ENCODE peak calls at places on chromosome 21, in seven cellular contexts. I, A, R, P, Q, L and W are unnamed samples.

GRCh38 chr21:17783816-17784598 is 35.1 kb downstream of the C21orf91 start:
- DNase-seq in R (no peak), L (no peak), Q (no peak), P (no peak), I (no peak), A (no peak), W (no peak)

GRCh38 chr21:41396452-41397107 is 29.5 kb upstream of the MX1 start:
- DNase-seq in I (peak), L (no peak), R (no peak), Q (no peak), A (no peak), P (no peak), W (no peak)

GRCh38 chr21:15754640-15755039 is 24.9 kb downstream of the USP25 start:
- DNase-seq in L (no peak), Q (no peak), I (no peak), R (no peak), P (no peak), A (peak), W (no peak)

GRCh38 chr21:16535100-16535418 is 805.3 kb downstream of the USP25 start:
- DNase-seq in I (peak), Q (no peak), L (no peak), P (no peak), A (peak), R (peak), W (no peak)

GRCh38 chr21:31371715-31372114 is 27.7 kb upstream of the TIAM1 start:
- DNase-seq in L (no peak), A (no peak), I (no peak), Q (no peak), P (no peak), R (no peak), W (no peak)

GRCh38 chr21:14453339-14453738 is 70.4 kb upstream of the HSPA13 start:
- DNase-seq in A (no peak), R (no peak), I (no peak), L (no peak), Q (no peak), P (peak), W (no peak)

GRCh38 chr21:41622201-41622600 is 114.2 kb upstream of the TMPRSS2 start:
- DNase-seq in Q (no peak), A (no peak), P (no peak), I (no peak), R (no peak), L (no peak), W (no peak)

GRCh38 chr21:41217656-41218380 is 49.9 kb downstream of the BACE2 start:
- DNase-seq in I (peak), A (no peak), Q (no peak), L (peak), R (peak), P (peak), W (no peak)

GRCh38 chr21:42164064-42164789 is 54.7 kb upstream of the ABCG1 start:
- DNase-seq in A (no peak), R (peak), Q (no peak), P (peak), L (no peak), I (peak), W (peak)

GRCh38 chr21:41885341-41886024 is 6.3 kb upstream of the PRDM15 start:
- DNase-seq in P (no peak), A (no peak), L (no peak), I (no peak), Q (no peak), R (no peak), W (no peak)

GRCh38 chr21:18398843-18399242 is 4.7 kb downstream of the TMPRSS15 start:
- DNase-seq in Q (no peak), A (no peak), R (no peak), P (no peak), L (no peak), I (no peak), W (no peak)

GRCh38 chr21:32578107-32578691 is 7.1 kb downstream of the TCP10L start:
- DNase-seq in R (no peak), A (no peak), L (no peak), I (no peak), Q (no peak), P (peak), W (no peak)

GRCh38 chr21:16159971-16160350 is 430.2 kb downstream of the USP25 start:
- DNase-seq in A (no peak), Q (no peak), P (no peak), I (no peak), R (no peak), L (no peak), W (no peak)

GRCh38 chr21:16590658-16591057 is 860.9 kb downstream of the USP25 start:
- DNase-seq in L (no peak), Q (no peak), I (no peak), P (no peak), R (no peak), A (no peak), W (no peak)

GRCh38 chr21:33152228-33153130 is 77.3 kb upstream of the IFNAR2 start:
- DNase-seq in I (no peak), Q (no peak), A (no peak), P (no peak), R (no peak), L (no peak), W (no peak)

GRCh38 chr21:16969636-16970035 is 543.2 kb upstream of the CXADR start:
- DNase-seq in I (no peak), R (no peak), Q (no peak), L (no peak), P (no peak), A (no peak), W (no peak)

GRCh38 chr21:42766756-42767560 is 112.4 kb downstream of the WDR4 start:
- DNase-seq in A (no peak), R (no peak), L (no peak), Q (no peak), I (no peak), P (no peak), W (no peak)

GRCh38 chr21:29546071-29546470 is 247.3 kb downstream of the BACH1 start:
- DNase-seq in A (no peak), L (no peak), Q (no peak), I (no peak), R (no peak), P (no peak), W (no peak)

GRCh38 chr21:42248783-42249597 is 30.1 kb downstream of the ABCG1 start:
- DNase-seq in P (no peak), A (no peak), L (no peak), I (no peak), Q (no peak), R (no peak), W (no peak)

GRCh38 chr21:32380940-32381339 is 11.9 kb downstream of the URB1 start:
- DNase-seq in L (no peak), I (no peak), P (no peak), R (no peak), Q (no peak), A (no peak), W (no peak)

GRCh38 chr21:30227633-30228404 is 11.9 kb upstream of the CLDN8 start:
- DNase-seq in I (peak), P (peak), A (peak), L (peak), R (no peak), Q (no peak), W (peak)

GRCh38 chr21:33069994-33070811 is at the start of gene OLIG1:
- DNase-seq in I (no peak), Q (no peak), L (no peak), R (peak), P (no peak), A (peak), W (peak)

GRCh38 chr21:25080706-25081495 is 526.4 kb downstream of the MRPL39 start:
- DNase-seq in R (no peak), L (no peak), I (no peak), P (no peak), Q (no peak), A (no peak), W (no peak)

GRCh38 chr21:41769933-41770332 is 3.1 kb upstream of the RIPK4 start:
- DNase-seq in A (no peak), Q (no peak), R (no peak), L (no peak), I (no peak), P (no peak), W (no peak)

GRCh38 chr21:33078907-33079582 is 9.1 kb downstream of the OLIG1 start:
- DNase-seq in A (peak), L (peak), R (no peak), P (peak), Q (peak), I (no peak), W (peak)

GRCh38 chr21:16794944-16795343 is 717.9 kb upstream of the CXADR start:
- DNase-seq in I (no peak), A (no peak), L (peak), Q (peak), P (no peak), R (no peak), W (no peak)

GRCh38 chr21:29371464-29371863 is 72.7 kb downstream of the BACH1 start:
- DNase-seq in I (no peak), R (no peak), A (no peak), Q (no peak), L (no peak), P (no peak), W (no peak)

GRCh38 chr21:42461881-42462877 is 33.8 kb downstream of the RSPH1 start:
- DNase-seq in L (no peak), Q (no peak), I (no peak), R (no peak), P (peak), A (no peak), W (no peak)

GRCh38 chr21:14306143-14306907 is 76.6 kb downstream of the HSPA13 start:
- DNase-seq in R (no peak), P (peak), L (no peak), Q (no peak), A (no peak), I (no peak), W (peak)

GRCh38 chr21:39184050-39184980 is 1.1 kb upstream of the PSMG1 start:
- DNase-seq in R (no peak), A (no peak), P (peak), Q (no peak), L (no peak), I (no peak), W (no peak)

GRCh38 chr21:17726047-17726446 is 93.1 kb downstream of the C21orf91 start:
- DNase-seq in Q (no peak), L (no peak), P (peak), I (no peak), A (no peak), R (no peak), W (peak)

GRCh38 chr21:32302560-32302959 is 3.9 kb downstream of the MRAP start:
- DNase-seq in P (no peak), I (no peak), L (no peak), R (no peak), A (no peak), Q (no peak), W (no peak)

GRCh38 chr21:41713495-41714281 is 53.2 kb downstream of the RIPK4 start:
- DNase-seq in I (no peak), Q (no peak), A (no peak), L (no peak), P (no peak), R (no peak), W (no peak)

GRCh38 chr21:42174173-42174572 is 44.8 kb upstream of the ABCG1 start:
- DNase-seq in L (no peak), I (no peak), P (peak), A (no peak), R (peak), Q (no peak), W (no peak)

GRCh38 chr21:34795152-34796141 is 126.7 kb downstream of the CLIC6 start:
- DNase-seq in I (no peak), R (no peak), Q (no peak), A (peak), L (no peak), P (no peak), W (peak)
- TF ChIP-seq CTCF in I (peak), R (peak), Q (no peak), A (peak), L (peak), P (no peak), W (no peak)

GRCh38 chr21:36388835-36389234 is 3.6 kb downstream of the CHAF1B start:
- DNase-seq in R (no peak), A (no peak), Q (no peak), I (no peak), L (peak), P (no peak), W (peak)
- H3K27ac ChIP-seq in R (no peak), A (no peak), Q (no peak), I (no peak), L (no peak), P (no peak), W (peak)

DNA sequence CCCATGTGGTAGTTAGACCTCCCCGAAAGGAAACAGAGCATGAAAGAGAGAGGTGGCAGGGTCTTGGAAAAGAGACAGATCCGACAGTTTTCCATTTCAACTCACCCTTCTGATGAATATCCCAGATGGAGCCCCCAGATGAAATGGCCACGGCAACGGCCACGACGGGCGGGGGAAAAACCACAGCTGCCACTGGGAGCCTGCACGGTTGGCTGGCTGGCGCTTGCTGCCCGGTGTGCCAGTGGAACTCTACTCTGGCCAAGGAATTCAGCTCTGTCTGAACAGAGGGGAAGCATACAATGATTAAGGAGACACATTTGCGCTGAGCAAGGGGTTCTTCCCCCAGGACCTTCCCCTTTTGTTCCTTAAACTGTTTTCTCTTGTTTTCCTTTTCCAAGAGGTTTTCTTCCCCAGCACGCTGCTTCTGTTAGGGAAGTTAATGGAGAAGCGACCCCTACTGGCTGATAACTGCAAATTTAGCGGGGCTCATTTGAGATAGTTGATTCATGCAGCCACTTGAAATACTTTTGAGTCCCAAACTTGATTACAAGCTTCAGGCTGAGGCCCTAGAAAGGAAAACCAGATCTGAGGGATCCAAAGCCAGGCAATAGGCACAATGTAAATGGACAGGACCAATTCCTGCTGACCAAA is 1122.5 kb downstream of the NCAM2 start:
- DNase-seq in I (no peak), R (no peak), A (no peak), P (peak), L (no peak), Q (no peak), W (no peak)
- TF ChIP-seq CTCF in I (no peak), R (no peak), A (peak), P (peak), L (peak), Q (peak), W (no peak)

GRCh38 chr21:44549525-44550211 is 1.6 kb downstream of the KRTAP10-2 start:
- DNase-seq in L (no peak), A (no peak), P (no peak), R (no peak), I (peak), Q (no peak), W (no peak)

GRCh38 chr21:44550807-44551206 is 498 bp downstream of the KRTAP10-2 start:
- DNase-seq in Q (no peak), L (no peak), P (no peak), I (peak), R (no peak), A (no peak), W (no peak)

GRCh38 chr21:44552681-44553080 is 1.4 kb upstream of the KRTAP10-2 start:
- DNase-seq in A (no peak), R (no peak), I (no peak), P (no peak), Q (no peak), L (no peak), W (no peak)

GRCh38 chr21:44552136-44552535 is 831 bp upstream of the KRTAP10-2 start:
- DNase-seq in Q (no peak), I (peak), P (no peak), R (no peak), L (no peak), A (no peak), W (no peak)

GRCh38 chr21:44551290-44552015 is at the start of gene KRTAP10-2:
- DNase-seq in L (no peak), I (peak), Q (no peak), A (no peak), P (no peak), R (no peak), W (no peak)
- H3K27ac ChIP-seq in L (no peak), I (no peak), Q (no peak), A (no peak), P (no peak), R (no peak), W (no peak)

GRCh38 chr21:46552865-46553379 is 52.0 kb downstream of the S100B start:
- DNase-seq in I (no peak), R (no peak), L (no peak), Q (no peak), P (no peak), A (no peak), W (no peak)
- TF ChIP-seq CTCF in I (no peak), R (no peak), L (no peak), Q (no peak), P (no peak), A (no peak), W (no peak)

GRCh38 chr21:45420623-45421041 is 15.7 kb downstream of the COL18A1 start:
- DNase-seq in Q (no peak), R (peak), L (no peak), I (no peak), P (no peak), A (no peak), W (no peak)

GRCh38 chr21:45420061-45420521 is 15.1 kb downstream of the COL18A1 start:
- DNase-seq in Q (no peak), P (no peak), I (no peak), L (no peak), R (peak), A (no peak), W (no peak)

GRCh38 chr21:45421071-45421845 is 16.3 kb downstream of the COL18A1 start:
- DNase-seq in R (peak), I (no peak), P (no peak), Q (no peak), L (no peak), A (no peak), W (peak)

GRCh38 chr21:45423201-45423955 is 18.4 kb downstream of the COL18A1 start:
- DNase-seq in L (no peak), P (no peak), R (peak), Q (no peak), A (no peak), I (no peak), W (no peak)

DNA sequence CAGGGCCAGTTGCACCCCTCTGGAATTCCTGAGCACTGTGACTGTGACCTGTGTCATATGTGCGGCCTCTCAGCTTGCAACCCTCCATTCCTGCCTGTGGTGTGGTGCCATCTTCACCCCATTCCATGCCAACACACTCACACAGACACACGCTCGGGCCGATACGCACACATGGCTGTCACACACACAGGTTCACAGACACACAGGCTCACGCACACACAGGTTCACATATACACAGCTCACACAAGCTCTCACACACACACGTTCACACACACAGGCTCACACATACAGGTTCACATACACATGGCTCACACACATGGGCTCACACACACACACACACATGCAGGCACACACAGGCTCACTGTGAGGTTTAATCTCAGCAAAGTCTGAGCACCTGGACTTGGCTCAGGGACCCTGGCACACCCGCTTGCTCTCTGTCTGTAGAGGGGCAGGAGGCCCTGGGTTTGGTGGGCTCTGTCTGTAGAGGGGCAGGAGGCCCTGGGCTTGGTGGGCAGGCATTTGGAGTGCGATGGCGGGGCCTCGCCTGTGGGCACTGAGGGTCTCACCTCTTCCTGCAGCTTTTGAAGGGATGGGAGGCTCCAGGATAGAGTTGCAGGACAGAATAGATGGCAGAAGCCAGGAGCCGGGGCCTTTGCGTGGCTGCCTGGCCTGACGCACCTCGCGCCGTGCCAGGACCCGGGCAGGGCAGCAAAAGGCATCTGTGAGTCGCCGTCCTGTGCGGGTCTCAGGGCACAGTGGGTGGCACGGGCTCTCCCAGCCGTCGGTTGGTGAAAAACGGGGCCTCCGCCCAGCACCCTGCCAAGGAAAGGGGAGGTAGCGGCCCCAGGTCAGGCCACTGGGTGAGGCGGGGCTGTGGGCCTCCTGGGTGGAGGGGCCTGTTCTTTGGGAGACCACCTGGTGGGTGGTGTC is 17.1 kb downstream of the COL18A1 start:
- DNase-seq in I (no peak), L (no peak), A (no peak), P (no peak), Q (no peak), R (peak), W (no peak)
- H3K27ac ChIP-seq in I (peak), L (no peak), A (no peak), P (no peak), Q (peak), R (no peak), W (peak)

DNA sequence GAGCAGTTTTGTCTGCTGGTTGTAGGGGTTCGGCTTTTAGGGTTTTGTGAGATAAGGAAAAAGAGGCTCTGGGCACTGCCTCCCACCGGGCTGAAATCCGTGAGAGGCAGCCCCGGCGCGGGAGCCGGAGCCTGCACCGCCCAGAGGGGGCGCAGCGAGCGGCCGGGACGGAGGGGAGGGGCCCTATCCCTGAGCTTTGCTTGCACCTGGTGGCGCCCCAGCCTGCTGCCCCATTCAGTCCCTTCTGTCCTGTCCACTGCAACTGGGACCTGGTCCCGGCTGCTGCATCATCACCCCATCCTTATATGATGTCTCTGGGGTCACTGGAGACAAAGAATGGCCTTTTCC is 512 bp upstream of the KCNJ6 start:
- DNase-seq in I (no peak), P (peak), L (no peak), R (no peak), Q (no peak), A (no peak), W (no peak)
- TF ChIP-seq CTCF in I (no peak), P (peak), L (peak), R (no peak), Q (peak), A (no peak), W (no peak)

GRCh38 chr21:45332415-45332814 is 44.7 kb upstream of the POFUT2 start:
- DNase-seq in R (no peak), A (no peak), Q (no peak), P (no peak), L (no peak), I (no peak), W (no peak)
- H3K27ac ChIP-seq in R (no peak), A (no peak), Q (peak), P (no peak), L (no peak), I (no peak), W (no peak)

GRCh38 chr21:27363719-27364479 is 397.0 kb upstream of the ADAMTS5 start:
- DNase-seq in A (no peak), Q (no peak), R (no peak), I (no peak), P (no peak), L (no peak), W (no peak)

GRCh38 chr21:27365394-27365793 is 398.5 kb upstream of the ADAMTS5 start:
- DNase-seq in P (no peak), Q (no peak), A (peak), R (no peak), L (no peak), I (no peak), W (no peak)

GRCh38 chr21:27366846-27367245 is 400.0 kb upstream of the ADAMTS5 start:
- DNase-seq in I (no peak), P (no peak), A (no peak), R (no peak), Q (no peak), L (no peak), W (no peak)

GRCh38 chr21:27359141-27359540 is 392.3 kb upstream of the ADAMTS5 start:
- DNase-seq in A (no peak), P (no peak), Q (no peak), R (no peak), L (no peak), I (no peak), W (no peak)

GRCh38 chr21:27362249-27362648 is 395.4 kb upstream of the ADAMTS5 start:
- DNase-seq in P (no peak), L (no peak), R (no peak), I (no peak), A (no peak), Q (no peak), W (no peak)
- TF ChIP-seq CTCF in P (no peak), L (peak), R (peak), I (no peak), A (peak), Q (no peak), W (no peak)